ENCODE peak calls at places on chromosomes 3 and 15, in eight cellular contexts. L is left lobe of liver; F is stimulated activated CD8-positive, alpha-beta memory T cell treated with anti-CD3 and anti-CD28 coated beads, Interleukin-15, amount 100 ng/mL, for 24 hours; I is A549; N is SK-N-DZ; T is cardiac muscle cell; Q is uterus; E is CD8-positive, alpha-beta T cell. B is an unnamed sample.

GRCh38 chr3:125120370-125121122 is 64.7 kb upstream of the HEG1 start:
- DNase-seq in L (peak), N (peak), Q (no peak), E (no peak), I (no peak), T (no peak), F (no peak), B (no peak)

GRCh38 chr3:119498188-119498987 is at the start of gene TIMMDC1:
- DNase-seq in E (peak), T (peak), Q (peak), N (peak), I (peak), F (peak), L (peak), B (peak)

GRCh38 chr3:141938011-141938350 is 61.5 kb downstream of the ATP1B3 start:
- DNase-seq in E (no peak), T (no peak), I (no peak), Q (no peak), N (no peak), F (no peak), L (no peak), B (no peak)

GRCh38 chr15:48424076-48424475 is 92.8 kb downstream of the DUT start:
- DNase-seq in E (no peak), Q (no peak), T (no peak), L (no peak), I (no peak), F (no peak), N (no peak), B (no peak)

GRCh38 chr3:155024006-155024638 is 56.0 kb upstream of the MME start:
- DNase-seq in F (no peak), N (no peak), E (no peak), T (no peak), L (no peak), I (no peak), Q (no peak), B (no peak)

GRCh38 chr15:61697796-61698195 is 362.5 kb downstream of the VPS13C start:
- DNase-seq in T (no peak), I (no peak), N (no peak), L (no peak), F (no peak), Q (no peak), E (no peak), B (no peak)

GRCh38 chr15:73631915-73632669 is 1.1 kb downstream of the NPTN start:
- DNase-seq in Q (peak), I (peak), E (no peak), F (no peak), N (peak), L (no peak), T (peak), B (peak)

GRCh38 chr3:178968996-178969700 is 102.5 kb downstream of the ZMAT3 start:
- DNase-seq in L (no peak), T (no peak), N (no peak), F (no peak), E (no peak), Q (no peak), I (no peak), B (no peak)

GRCh38 chr15:41891946-41892345 is 1.9 kb downstream of the SPTBN5 start:
- DNase-seq in T (no peak), I (no peak), Q (no peak), F (no peak), L (no peak), E (no peak), N (no peak), B (peak)

GRCh38 chr15:84937144-84937543 is 44.5 kb upstream of the PDE8A start:
- DNase-seq in L (no peak), I (no peak), F (no peak), N (no peak), T (no peak), Q (no peak), E (no peak), B (no peak)

GRCh38 chr3:148075829-148076716 is 621.6 kb upstream of the AGTR1 start:
- DNase-seq in T (peak), N (peak), I (peak), E (no peak), Q (no peak), F (no peak), L (no peak), B (peak)

GRCh38 chr3:147298511-147298982 is 107.8 kb downstream of the ZIC4 start:
- DNase-seq in E (no peak), I (peak), Q (no peak), F (no peak), N (no peak), T (no peak), L (no peak), B (no peak)

GRCh38 chr3:69542265-69543079 is 156.6 kb upstream of the FRMD4B start:
- DNase-seq in L (no peak), E (no peak), Q (no peak), T (peak), I (no peak), N (peak), F (no peak), B (peak)

GRCh38 chr15:69973102-69973714 is 124.5 kb downstream of the TLE3 start:
- DNase-seq in E (no peak), F (no peak), I (peak), Q (no peak), N (no peak), L (no peak), T (peak), B (no peak)

GRCh38 chr3:170865209-170866094 is 4.5 kb downstream of the RPL22L1 start:
- DNase-seq in F (no peak), E (no peak), Q (no peak), I (no peak), T (no peak), L (no peak), N (no peak), B (no peak)

GRCh38 chr15:101193063-101193712 is 58.7 kb downstream of the CHSY1 start:
- DNase-seq in E (no peak), Q (peak), I (no peak), L (no peak), T (no peak), F (no peak), N (no peak), B (no peak)

GRCh38 chr3:23425410-23425809 is 222.3 kb downstream of the UBE2E2 start:
- DNase-seq in N (no peak), I (no peak), E (no peak), L (no peak), F (no peak), Q (no peak), T (no peak), B (no peak)

GRCh38 chr3:132325103-132325606 is 7.9 kb downstream of the ACP3 start:
- DNase-seq in T (no peak), E (no peak), L (no peak), F (no peak), N (no peak), Q (peak), I (no peak), B (no peak)

GRCh38 chr3:8627541-8627940 is 17.1 kb downstream of the SSUH2 start:
- DNase-seq in I (no peak), Q (no peak), E (no peak), F (no peak), L (no peak), T (no peak), N (no peak), B (no peak)

GRCh38 chr3:193507566-193507965 is 47.1 kb downstream of the ATP13A4 start:
- DNase-seq in N (no peak), I (no peak), Q (no peak), T (no peak), F (no peak), L (no peak), E (no peak), B (no peak)

GRCh38 chr15:68010366-68010765 is 43.7 kb upstream of the PIAS1 start:
- DNase-seq in Q (no peak), N (no peak), E (no peak), L (no peak), F (no peak), I (no peak), T (no peak), B (no peak)

GRCh38 chr15:98904466-98905048 is 103.0 kb downstream of the PGPEP1L start:
- DNase-seq in L (no peak), Q (no peak), T (no peak), F (no peak), N (peak), I (peak), E (no peak), B (peak)

GRCh38 chr3:13612829-13613228 is 63.9 kb downstream of the FBLN2 start:
- DNase-seq in I (no peak), L (no peak), E (no peak), Q (no peak), N (no peak), F (no peak), T (no peak), B (no peak)

GRCh38 chr15:66897381-66897780 is 168.0 kb upstream of the SMAD3 start:
- DNase-seq in I (no peak), F (no peak), T (no peak), Q (no peak), E (no peak), N (no peak), L (no peak), B (no peak)

GRCh38 chr3:3573341-3573740 is 225.9 kb upstream of the LRRN1 start:
- DNase-seq in T (no peak), Q (no peak), N (no peak), E (no peak), L (no peak), I (no peak), F (no peak), B (no peak)

GRCh38 chr15:62419206-62419605 is 254.1 kb upstream of the C2CD4B start:
- DNase-seq in F (no peak), N (no peak), L (no peak), Q (no peak), E (no peak), T (no peak), I (no peak), B (no peak)

GRCh38 chr3:171516765-171517164 is 56.6 kb upstream of the TNIK start:
- DNase-seq in N (no peak), E (no peak), L (no peak), I (no peak), F (no peak), T (no peak), Q (no peak), B (no peak)

GRCh38 chr3:151037746-151038145 is 47.7 kb upstream of the MED12L start:
- DNase-seq in L (no peak), E (no peak), T (no peak), I (peak), F (no peak), N (no peak), Q (peak), B (no peak)

GRCh38 chr3:42492508-42493080 is 9.8 kb upstream of the VIPR1 start:
- DNase-seq in T (no peak), Q (no peak), F (no peak), L (peak), E (no peak), N (no peak), I (no peak), B (no peak)

GRCh38 chr3:42501681-42502428 is 588 bp upstream of the VIPR1 start:
- DNase-seq in Q (no peak), E (peak), N (peak), T (peak), I (no peak), F (no peak), L (peak), B (peak)

GRCh38 chr3:126987596-126987995 is 4.7 kb downstream of the PLXNA1 start:
- DNase-seq in I (no peak), Q (no peak), N (no peak), E (no peak), L (no peak), T (no peak), F (no peak), B (no peak)

GRCh38 chr15:22873204-22873701 is 34.8 kb downstream of the NIPA2 start:
- DNase-seq in I (no peak), E (no peak), Q (no peak), N (no peak), T (no peak), F (no peak), L (no peak), B (no peak)

GRCh38 chr3:50655009-50655830 is 19.5 kb upstream of the DOCK3 start:
- DNase-seq in T (no peak), L (no peak), F (no peak), N (no peak), E (no peak), I (no peak), Q (no peak), B (no peak)

GRCh38 chr3:193010191-193010590 is 92.5 kb upstream of the MB21D2 start:
- DNase-seq in N (no peak), T (no peak), I (no peak), Q (no peak), F (no peak), E (no peak), L (no peak), B (no peak)

GRCh38 chr15:25710184-25710583 is 152.9 kb downstream of the ATP10A start:
- DNase-seq in I (peak), F (peak), Q (peak), L (peak), E (peak), T (peak), N (peak), B (peak)

GRCh38 chr15:29141908-29142747 is 127.5 kb downstream of the NSMCE3 start:
- DNase-seq in E (no peak), T (no peak), F (no peak), Q (no peak), L (peak), N (no peak), I (no peak), B (no peak)

GRCh38 chr3:38264307-38264706 is 1.3 kb upstream of the SLC22A13 start:
- DNase-seq in I (no peak), T (peak), F (no peak), Q (no peak), E (no peak), L (peak), N (no peak), B (no peak)